ENCODE peak calls at places on chromosomes 2 and 18, in six cellular contexts. W, U, F, R, M and H are unnamed samples.

GRCh38 chr2:121375621-121376159 is 90.7 kb upstream of the TFCP2L1 start:
- DNase-seq in W (no peak), U (no peak), F (no peak), R (no peak), M (no peak), H (no peak)

GRCh38 chr2:118251427-118251826 is 163.2 kb downstream of the INSIG2 start:
- DNase-seq in W (no peak), U (no peak), F (no peak), R (peak), M (no peak), H (no peak)

GRCh38 chr18:30288662-30289414 is 753.7 kb downstream of the DSC3 start:
- DNase-seq in W (no peak), U (no peak), F (no peak), R (no peak), M (no peak), H (no peak)

GRCh38 chr2:71070294-71071025 is 2.0 kb downstream of the NAGK start:
- DNase-seq in W (no peak), U (peak), F (peak), R (peak), M (no peak), H (peak)

GRCh38 chr2:217249490-217250451 is 389.9 kb upstream of the TNP1 start:
- DNase-seq in W (no peak), U (no peak), F (no peak), R (no peak), M (no peak), H (no peak)

GRCh38 chr18:76866631-76867030 is 44.3 kb downstream of the ZNF236 start:
- DNase-seq in W (no peak), U (no peak), F (no peak), R (no peak), M (no peak), H (no peak)

GRCh38 chr2:240595381-240596079 is 9.0 kb downstream of the CAPN10 start:
- DNase-seq in W (no peak), U (peak), F (peak), R (peak), M (no peak), H (no peak)

GRCh38 chr2:226891780-226892590 is 56.1 kb downstream of the RHBDD1 start:
- DNase-seq in W (no peak), U (no peak), F (peak), R (peak), M (no peak), H (peak)

GRCh38 chr2:46486441-46486840 is 7.1 kb downstream of the TMEM247 start:
- DNase-seq in W (no peak), U (no peak), F (no peak), R (no peak), M (no peak), H (no peak)

GRCh38 chr2:113111121-113111520 is 16.3 kb upstream of the IL1RN start:
- DNase-seq in W (no peak), U (no peak), F (no peak), R (no peak), M (no peak), H (no peak)

GRCh38 chr2:113978524-113979171 is 88.8 kb downstream of the ACTR3 start:
- DNase-seq in W (no peak), U (no peak), F (no peak), R (no peak), M (no peak), H (no peak)

GRCh38 chr2:228318218-228318617 is 136.7 kb upstream of the SPHKAP start:
- DNase-seq in W (no peak), U (peak), F (no peak), R (peak), M (no peak), H (no peak)

GRCh38 chr18:63292844-63293683 is 26.5 kb downstream of the BCL2 start:
- DNase-seq in W (no peak), U (no peak), F (no peak), R (no peak), M (no peak), H (no peak)

GRCh38 chr2:119387381-119388129 is 20.8 kb downstream of the DBI start:
- DNase-seq in W (peak), U (no peak), F (peak), R (peak), M (peak), H (peak)

GRCh38 chr2:126518206-126518605 is 137.8 kb upstream of the GYPC start:
- DNase-seq in W (no peak), U (no peak), F (no peak), R (no peak), M (peak), H (no peak)

GRCh38 chr2:113273031-113273551 is 5.6 kb downstream of the PAX8 start:
- DNase-seq in W (no peak), U (peak), F (peak), R (peak), M (no peak), H (peak)

GRCh38 chr18:47944972-47945843 is 14.7 kb upstream of the SMAD2 start:
- DNase-seq in W (no peak), U (no peak), F (peak), R (peak), M (peak), H (peak)

GRCh38 chr2:70620020-70620419 is 66.4 kb upstream of the TGFA start:
- DNase-seq in W (no peak), U (peak), F (no peak), R (no peak), M (no peak), H (no peak)

GRCh38 chr2:201558665-201559064 is 84.6 kb downstream of the TMEM237 start:
- DNase-seq in W (no peak), U (peak), F (peak), R (no peak), M (no peak), H (no peak)

GRCh38 chr2:136246086-136246669 is 128.2 kb upstream of the CXCR4 start:
- DNase-seq in W (peak), U (peak), F (no peak), R (peak), M (no peak), H (peak)

GRCh38 chr2:74724496-74724895 is 70.4 kb downstream of the SEMA4F start:
- DNase-seq in W (no peak), U (no peak), F (no peak), R (no peak), M (no peak), H (no peak)
- H3K4me2 ChIP-seq in W (no peak), U (no peak), F (no peak), R (no peak), M (no peak), H (no peak)

GRCh38 chr2:238920601-238921001 is 72.7 kb downstream of the TWIST2 start:
- DNase-seq in W (no peak), U (no peak), F (no peak), R (no peak), M (no peak), H (no peak)
- H3K4me2 ChIP-seq in W (no peak), U (no peak), F (no peak), R (no peak), M (no peak), H (no peak)

DNA sequence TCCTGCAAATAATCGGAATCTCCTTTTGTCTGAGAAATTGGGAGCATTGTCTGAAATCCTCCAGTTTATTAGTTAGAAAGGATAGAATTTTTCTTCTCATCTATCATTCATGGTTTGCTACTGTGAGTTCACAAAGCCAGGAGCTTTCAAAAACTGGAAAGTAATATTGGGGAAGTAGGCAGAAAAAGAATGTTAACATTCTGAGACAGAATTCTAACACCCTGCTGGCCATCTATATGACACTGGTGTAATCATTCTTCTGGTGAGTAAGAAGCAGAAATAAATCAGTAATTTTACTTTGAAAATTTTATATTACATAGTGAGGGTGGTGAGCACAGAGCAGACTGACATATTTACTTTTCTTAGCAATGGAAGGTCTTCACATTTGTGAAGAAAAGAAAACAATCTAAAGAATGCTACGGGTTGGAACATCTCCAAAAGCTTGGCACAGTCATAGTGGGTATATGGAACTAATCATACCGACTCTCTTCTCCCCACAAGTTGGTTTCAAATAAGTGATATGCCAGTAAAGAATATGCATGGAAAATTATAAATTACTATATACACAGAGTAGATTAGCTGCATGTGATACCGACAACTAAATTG is 344.9 kb downstream of the LPIN1 start:
- DNase-seq in W (no peak), U (no peak), F (no peak), R (peak), M (no peak), H (no peak)
- H3K4me2 ChIP-seq in W (no peak), U (no peak), F (no peak), R (no peak), M (no peak), H (no peak)

DNA sequence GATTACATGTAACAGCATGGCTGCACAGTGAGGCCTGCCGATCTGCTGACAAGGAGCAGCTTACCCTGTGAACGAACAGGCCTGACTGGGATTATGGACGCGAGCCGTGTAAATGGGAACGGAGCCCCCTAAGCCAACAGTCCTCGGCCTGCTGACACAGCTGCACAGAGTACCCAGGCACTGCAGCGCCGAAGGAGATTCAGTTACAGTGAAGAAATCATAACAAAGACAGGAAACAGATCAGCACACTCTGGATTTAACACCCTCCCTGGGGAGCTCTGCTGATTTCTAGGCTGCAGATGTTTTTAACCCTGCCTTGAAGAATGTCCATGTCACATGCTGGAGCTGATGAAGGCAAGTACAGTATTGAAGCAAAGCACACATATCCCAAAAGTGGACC is 43.4 kb downstream of the COLEC12 start:
- DNase-seq in W (no peak), U (no peak), F (no peak), R (peak), M (no peak), H (peak)
- H3K4me2 ChIP-seq in W (no peak), U (no peak), F (no peak), R (peak), M (no peak), H (peak)

DNA sequence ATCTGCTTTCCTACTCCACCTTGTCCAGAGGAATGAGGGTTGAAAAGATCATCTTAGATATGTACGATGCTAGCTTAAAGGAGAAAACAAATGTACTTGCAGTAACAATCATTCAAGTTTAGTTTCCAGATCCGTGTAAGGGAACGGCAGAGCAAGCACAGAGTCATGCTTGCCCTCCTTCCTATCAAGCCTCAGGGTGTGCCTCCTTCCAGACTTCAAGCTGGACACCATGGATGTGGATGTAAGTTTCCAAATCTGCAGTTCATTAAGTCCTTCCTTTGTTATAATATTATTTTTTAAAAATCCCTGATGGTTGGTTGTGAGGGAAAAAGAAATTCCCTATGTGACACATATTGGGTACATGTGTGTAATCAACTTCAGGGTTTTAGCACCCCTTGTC is 238.9 kb upstream of the NT5C1B start:
- DNase-seq in W (no peak), U (no peak), F (no peak), R (no peak), M (no peak), H (no peak)
- H3K4me2 ChIP-seq in W (no peak), U (no peak), F (no peak), R (no peak), M (peak), H (no peak)

DNA sequence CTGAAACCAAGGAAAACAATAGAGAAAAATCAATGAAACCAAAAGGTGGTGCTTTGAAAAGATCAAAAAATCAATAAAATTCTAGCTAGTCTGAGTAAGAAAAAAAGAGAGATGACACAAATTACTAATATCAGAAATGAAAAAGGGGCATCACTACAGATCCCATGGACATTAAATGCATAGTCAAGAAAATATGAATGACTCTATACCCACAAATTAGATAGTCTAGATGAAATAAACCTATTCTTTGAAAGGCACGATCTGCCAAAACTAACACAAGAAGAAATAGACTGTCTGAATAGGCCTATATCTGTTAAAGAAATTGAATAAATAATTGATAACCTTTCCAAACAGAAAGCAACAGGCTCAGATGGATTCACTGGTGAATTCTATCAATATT is 15.2 kb upstream of the DSG3 start:
- DNase-seq in W (no peak), U (no peak), F (no peak), R (no peak), M (no peak), H (no peak)
- H3K4me2 ChIP-seq in W (no peak), U (no peak), F (no peak), R (no peak), M (no peak), H (no peak)

DNA sequence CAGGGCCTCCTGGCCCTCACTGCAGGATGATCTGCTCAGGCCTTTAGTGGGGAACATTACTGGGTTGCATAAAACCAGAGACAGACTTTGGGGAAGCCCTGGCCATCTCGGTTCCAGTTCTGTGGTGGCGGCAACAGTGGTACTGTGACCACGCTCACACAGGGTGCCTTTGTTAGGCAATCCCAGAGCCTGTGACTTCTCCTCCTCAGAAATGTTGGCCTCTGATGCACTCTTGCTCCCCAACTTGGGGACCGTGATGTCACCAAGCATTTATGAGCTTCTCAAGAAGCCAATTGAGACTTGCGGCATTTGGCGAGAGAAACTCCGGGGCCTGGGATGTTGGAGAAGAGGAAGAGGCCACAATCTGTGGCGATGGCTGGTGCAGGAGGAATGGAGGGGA is 80.9 kb upstream of the PKDCC start:
- DNase-seq in W (no peak), U (no peak), F (no peak), R (peak), M (peak), H (no peak)
- H3K4me2 ChIP-seq in W (no peak), U (no peak), F (no peak), R (peak), M (peak), H (no peak)

GRCh38 chr2:234816056-234816455 is 135.8 kb upstream of the SH3BP4 start:
- DNase-seq in W (no peak), U (no peak), F (no peak), R (no peak), M (no peak), H (no peak)
- H3K4me2 ChIP-seq in W (no peak), U (no peak), F (no peak), R (no peak), M (no peak), H (no peak)